ENCODE peak calls at places on chromosomes 12 and 14, in six cellular contexts. F is MM.1S, N is neuronal stem cell, S is trophoblast cell, J is colonic mucosa, T is mesenchymal stem cell. Q is an unnamed sample.

GRCh38 chr14:106605548-106606448 is 1079.4 kb downstream of the TMEM121 start:
- DNase-seq in T (no peak), J (peak), S (no peak), N (no peak), F (peak), Q (no peak)

GRCh38 chr14:23017091-23017490 is 7.1 kb upstream of the C14orf93 start:
- DNase-seq in T (no peak), N (no peak), F (no peak), J (no peak), S (no peak), Q (no peak)

GRCh38 chr14:80607430-80608200 is 333.9 kb downstream of the CEP128 start:
- DNase-seq in N (no peak), J (no peak), T (peak), S (peak), F (no peak), Q (no peak)

GRCh38 chr12:49609875-49610154 is 4.4 kb upstream of the FAM186B start:
- DNase-seq in T (peak), N (no peak), F (no peak), S (peak), J (no peak), Q (no peak)

GRCh38 chr14:55107766-55108554 is 21.1 kb upstream of the LGALS3 start:
- DNase-seq in N (no peak), T (peak), S (peak), J (peak), F (no peak), Q (no peak)

GRCh38 chr14:34199585-34199984 is 248.7 kb upstream of the EGLN3 start:
- DNase-seq in T (peak), J (no peak), S (peak), F (no peak), N (no peak), Q (no peak)

GRCh38 chr14:104220225-104221070 is 82.1 kb downstream of the KIF26A start:
- DNase-seq in F (no peak), S (no peak), J (no peak), N (no peak), T (no peak), Q (no peak)

GRCh38 chr12:113196996-113197395 is 11.5 kb downstream of the RITA1 start:
- DNase-seq in F (peak), N (no peak), J (peak), S (peak), T (peak), Q (peak)

GRCh38 chr14:67319142-67319541 is 40.5 kb downstream of the ATP6V1D start:
- DNase-seq in S (no peak), T (no peak), J (no peak), F (no peak), N (no peak), Q (no peak)

GRCh38 chr14:90495357-90496276 is 98.8 kb downstream of the CALM1 start:
- DNase-seq in J (no peak), T (peak), S (peak), N (peak), F (peak), Q (peak)

GRCh38 chr12:41656454-41656853 is 468.3 kb downstream of the PDZRN4 start:
- DNase-seq in J (no peak), T (no peak), F (no peak), S (no peak), N (no peak), Q (no peak)

GRCh38 chr12:109264943-109265650 is 44.0 kb downstream of the FOXN4 start:
- DNase-seq in N (no peak), F (no peak), T (no peak), J (no peak), S (no peak), Q (no peak)

GRCh38 chr12:119704065-119704747 is 36.3 kb downstream of the PRKAB1 start:
- DNase-seq in T (no peak), F (no peak), J (no peak), N (no peak), S (no peak), Q (no peak)

GRCh38 chr14:54877015-54877702 is 25.5 kb downstream of the GCH1 start:
- DNase-seq in N (no peak), T (no peak), J (no peak), F (no peak), S (no peak), Q (no peak)

GRCh38 chr12:48956279-48957140 is 777 bp downstream of the ARF3 start:
- DNase-seq in J (peak), S (peak), N (peak), T (peak), F (no peak), Q (peak)

GRCh38 chr12:21607701-21608100 is 3.1 kb upstream of the GYS2 start:
- DNase-seq in J (no peak), F (no peak), N (no peak), S (no peak), T (peak), Q (peak)

GRCh38 chr14:62592877-62593276 is 452.4 kb downstream of the KCNH5 start:
- DNase-seq in T (peak), F (no peak), N (no peak), S (no peak), J (no peak), Q (no peak)

GRCh38 chr12:116162071-116162470 is 115.4 kb downstream of the MED13L start:
- DNase-seq in N (no peak), J (no peak), S (no peak), T (no peak), F (no peak), Q (peak)

GRCh38 chr12:110229409-110229808 is 51.6 kb upstream of the ATP2A2 start:
- DNase-seq in J (no peak), S (no peak), F (no peak), T (no peak), N (no peak), Q (no peak)

GRCh38 chr12:128818065-128819022 is 5.4 kb downstream of the SLC15A4 start:
- DNase-seq in N (no peak), F (no peak), S (no peak), J (no peak), T (peak), Q (no peak)

GRCh38 chr14:22561661-22562579 is 27.1 kb downstream of the DAD1 start:
- DNase-seq in F (no peak), N (no peak), J (no peak), S (no peak), T (no peak), Q (no peak)

GRCh38 chr14:49218436-49219092 is 367.6 kb downstream of the RPS29 start:
- DNase-seq in T (peak), S (no peak), J (no peak), F (no peak), N (no peak), Q (no peak)

GRCh38 chr14:77041837-77042557 is 13.5 kb upstream of the IRF2BPL start:
- DNase-seq in J (no peak), S (peak), N (no peak), F (no peak), T (peak), Q (no peak)

GRCh38 chr12:104457746-104458644 is 1.2 kb downstream of the CHST11 start:
- DNase-seq in J (peak), T (peak), S (peak), F (peak), N (no peak), Q (peak)

GRCh38 chr12:32369202-32369601 is 30.2 kb upstream of the FGD4 start:
- DNase-seq in J (no peak), S (no peak), F (no peak), N (no peak), T (no peak), Q (no peak)

GRCh38 chr12:38056701-38057689 is 259.6 kb upstream of the ALG10B start:
- DNase-seq in T (no peak), N (no peak), J (no peak), F (no peak), S (peak), Q (no peak)

GRCh38 chr14:46571970-46572369 is 79.6 kb downstream of the RPL10L start:
- DNase-seq in N (no peak), F (no peak), J (no peak), T (peak), S (peak), Q (no peak)

DNA sequence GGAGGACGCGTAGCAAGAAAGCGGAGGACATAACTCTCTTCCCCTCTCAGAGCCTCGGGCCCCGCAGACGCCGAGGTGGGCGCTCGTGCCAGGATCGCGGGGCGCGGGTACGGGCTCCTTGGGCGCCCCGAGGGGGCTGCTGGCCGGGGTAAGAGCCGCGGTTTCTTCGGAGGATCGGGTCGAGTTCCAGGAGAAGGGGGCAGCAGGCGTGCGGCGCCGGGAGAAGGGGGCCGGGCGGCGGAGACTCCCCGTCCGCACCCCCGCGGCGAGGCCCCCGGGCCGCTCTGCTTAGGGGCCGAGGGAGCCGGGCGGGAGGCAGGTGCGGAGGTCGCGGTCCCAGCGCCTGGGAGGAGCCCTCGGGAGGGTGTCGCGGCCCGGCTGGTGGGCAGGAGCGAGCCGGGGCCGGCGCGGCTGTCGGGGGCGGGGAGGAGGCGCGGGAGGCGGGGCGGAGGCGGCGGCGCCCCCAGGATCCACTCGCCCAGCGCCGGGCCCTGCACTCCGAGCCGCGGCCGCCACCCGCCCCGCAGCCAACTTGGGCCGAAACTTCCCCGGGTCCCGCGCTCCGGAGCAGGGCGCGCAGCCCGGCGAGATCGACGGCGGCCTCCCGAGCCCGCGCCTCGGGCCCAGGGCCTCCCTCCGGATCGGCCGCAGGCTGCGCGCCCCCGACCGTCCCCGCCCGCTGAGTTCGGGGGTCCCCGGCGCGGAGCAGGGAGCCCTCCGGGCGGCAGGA is 64.4 kb downstream of the FBXL14 start:
- DNase-seq in N (no peak), F (peak), T (peak), J (no peak), S (no peak), Q (peak)
- H3K4me3 ChIP-seq in N (peak), F (peak), T (peak), J (peak), S (peak), Q (peak)

GRCh38 chr14:68518910-68519686 is 273.8 kb downstream of the ZFP36L1 start:
- DNase-seq in S (no peak), N (no peak), F (no peak), J (no peak), T (no peak), Q (no peak)

GRCh38 chr14:68520637-68521556 is 272.0 kb downstream of the ZFP36L1 start:
- DNase-seq in T (no peak), N (no peak), S (peak), F (no peak), J (no peak), Q (no peak)

GRCh38 chr14:68521557-68521901 is 271.3 kb downstream of the ZFP36L1 start:
- DNase-seq in F (no peak), S (no peak), T (no peak), J (no peak), N (no peak), Q (no peak)

GRCh38 chr14:68518180-68518579 is 274.7 kb downstream of the ZFP36L1 start:
- DNase-seq in F (no peak), J (no peak), T (no peak), N (no peak), S (no peak), Q (peak)

GRCh38 chr14:68519788-68520187 is 273.1 kb downstream of the ZFP36L1 start:
- DNase-seq in S (no peak), F (peak), N (no peak), J (no peak), T (no peak), Q (no peak)
- H3K9ac ChIP-seq in S (no peak), F (no peak), N (no peak), J (peak), T (no peak), Q (no peak)

DNA sequence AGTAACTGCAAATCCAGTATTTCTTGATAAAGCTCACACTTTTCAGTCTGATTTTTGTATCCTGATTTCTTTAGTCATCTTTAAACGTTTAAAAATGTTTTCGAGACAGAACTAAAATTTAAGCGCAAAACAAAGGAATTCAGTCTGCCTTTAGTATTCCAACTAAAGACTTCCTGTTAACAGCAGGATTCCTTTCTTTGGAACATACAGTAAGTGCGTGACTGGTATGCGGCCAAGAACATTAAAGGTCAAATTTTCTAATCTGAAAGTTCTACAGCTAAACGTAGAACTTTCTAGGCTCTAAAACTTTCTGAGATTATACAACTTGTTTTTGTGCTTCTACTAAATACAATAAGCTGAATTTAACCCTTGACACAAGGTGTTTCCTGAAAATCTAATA is 9.9 kb downstream of the SAV1 start:
- DNase-seq in F (no peak), J (no peak), T (peak), S (no peak), N (no peak), Q (peak)
- H3K4me3 ChIP-seq in F (no peak), J (no peak), T (no peak), S (no peak), N (no peak), Q (no peak)

GRCh38 chr12:17691369-17691768 is 398.6 kb downstream of the RERGL start:
- DNase-seq in N (no peak), T (no peak), S (no peak), J (no peak), F (no peak), Q (no peak)
- H3K9ac ChIP-seq in N (no peak), T (no peak), S (no peak), J (no peak), F (no peak), Q (no peak)

DNA sequence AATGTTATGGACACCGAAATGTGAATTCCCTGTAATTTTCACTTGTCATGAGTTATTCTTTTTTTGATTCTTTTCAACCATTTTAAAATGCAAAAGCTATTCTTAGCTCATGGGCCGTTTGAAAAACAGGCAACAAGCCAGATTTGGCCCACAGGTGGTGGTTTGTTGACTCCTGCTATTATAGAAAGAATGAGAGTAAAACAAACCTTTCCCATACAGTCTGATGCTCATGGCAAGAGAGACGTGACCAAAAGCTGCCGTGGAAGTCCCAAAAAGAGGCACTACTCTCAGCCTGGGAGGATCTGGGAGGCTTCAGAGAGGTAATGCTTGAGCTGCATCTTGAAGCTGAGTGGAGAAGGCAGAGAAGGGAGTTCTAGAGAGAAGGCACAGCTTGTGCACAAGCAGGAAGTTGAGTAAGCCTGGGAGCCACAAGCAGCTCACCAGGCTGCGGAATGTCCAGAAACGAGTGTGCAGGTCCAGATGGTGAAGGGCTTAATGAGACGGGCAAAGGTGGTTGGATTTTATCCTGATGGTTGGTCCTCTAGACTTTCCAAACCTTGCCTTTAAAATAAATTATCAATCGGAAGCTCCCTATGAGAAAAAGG is 9.6 kb downstream of the PLXNC1 start:
- DNase-seq in T (no peak), F (peak), S (no peak), J (no peak), N (no peak), Q (no peak)
- H3K4me3 ChIP-seq in T (no peak), F (peak), S (no peak), J (no peak), N (no peak), Q (no peak)

GRCh38 chr12:123251403-123252076 is 18.3 kb downstream of the MTRFR start:
- DNase-seq in T (no peak), S (no peak), J (no peak), N (no peak), F (no peak), Q (no peak)
- H3K9ac ChIP-seq in T (no peak), S (no peak), J (peak), N (no peak), F (no peak), Q (no peak)

DNA sequence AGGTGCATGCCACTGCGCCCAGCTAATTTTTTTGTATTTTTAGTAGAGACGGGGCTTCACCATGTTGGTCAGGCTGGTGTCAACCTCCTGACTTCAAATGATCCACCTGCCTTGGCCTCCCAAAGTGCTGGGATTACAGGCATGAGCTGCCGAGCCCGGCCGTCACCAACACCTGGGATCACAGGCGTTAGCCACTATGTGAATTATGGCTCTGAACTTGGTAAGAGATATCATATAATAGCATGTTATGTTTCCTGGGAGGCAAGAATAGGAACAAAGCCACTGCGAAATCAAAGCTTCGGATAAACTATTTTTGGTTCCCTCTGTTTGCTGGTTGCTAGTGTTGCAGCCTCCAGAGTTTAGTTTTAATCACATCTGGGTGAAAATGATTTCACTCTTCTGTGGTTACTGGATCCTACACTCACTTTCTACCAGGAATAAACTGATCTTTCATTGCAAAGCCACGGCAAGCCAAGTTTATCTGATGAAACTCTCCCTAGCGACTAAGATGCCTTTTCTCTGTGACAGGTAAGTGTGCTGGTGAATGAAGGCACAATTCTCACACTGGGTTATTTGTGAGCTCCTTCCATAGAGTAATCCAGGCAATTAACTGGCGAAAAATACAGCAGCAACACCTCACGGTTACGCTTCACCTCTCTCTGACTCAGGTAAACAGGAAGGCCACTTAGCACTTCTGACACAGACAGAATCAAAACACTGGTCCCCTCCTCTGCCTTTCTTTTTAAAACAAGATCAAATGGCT is 16.7 kb downstream of the SNRNP35 start:
- DNase-seq in N (no peak), J (no peak), S (no peak), F (no peak), T (no peak), Q (no peak)
- H3K4me3 ChIP-seq in N (no peak), J (no peak), S (no peak), F (no peak), T (no peak), Q (no peak)

GRCh38 chr12:88922816-88923215 is 342.5 kb upstream of the KITLG start:
- DNase-seq in S (no peak), J (no peak), T (no peak), N (no peak), F (no peak), Q (no peak)
- H3K9ac ChIP-seq in S (no peak), J (no peak), T (peak), N (no peak), F (no peak), Q (no peak)

DNA sequence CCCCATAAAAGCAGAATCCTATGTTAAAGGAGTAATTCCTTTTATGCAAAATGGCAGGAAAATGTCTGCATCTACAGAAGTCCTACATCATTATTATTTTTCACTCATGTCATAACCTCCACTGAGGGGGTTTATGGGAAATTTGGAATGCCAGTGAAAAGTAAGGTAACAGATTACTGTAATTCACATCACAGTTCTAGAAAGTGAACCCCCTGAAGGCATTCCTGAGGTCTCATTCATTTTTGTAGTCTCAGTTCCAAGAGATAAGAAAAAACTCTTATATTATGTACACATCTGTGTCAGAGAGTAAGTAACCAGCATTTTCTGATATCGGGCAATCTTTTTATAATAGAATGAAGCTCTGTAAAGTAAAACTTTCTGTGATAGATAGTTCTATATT is 28.8 kb upstream of the BCAT1 start:
- DNase-seq in J (no peak), N (no peak), F (no peak), T (no peak), S (no peak), Q (no peak)
- H3K4me3 ChIP-seq in J (no peak), N (no peak), F (no peak), T (no peak), S (no peak), Q (no peak)

GRCh38 chr14:37594916-37595808 is at the start of the genes FOXA1 and TTC6:
- DNase-seq in J (peak), F (peak), T (peak), N (peak), S (no peak), Q (peak)
- H3K9ac ChIP-seq in J (peak), F (peak), T (peak), N (no peak), S (no peak), Q (no peak)